ENCODE peak calls at places on chromosomes 7 and 10, in seven cellular contexts. Z is H1, M is GM12878, D is HCT116, O is SK-N-SH, V is HepG2, B is K562. G is an unnamed sample.
A peak's percentile ranks its signal among the peaks of the same experiment; 100 is the strongest.

GRCh38 chr7:155214328-155214986 is 83.2 kb upstream of the INSIG1 start:
- DNase-seq in D (no peak), B (peak; percentile 49), V (no peak), Z (no peak), M (no peak), O (no peak), G (no peak)

GRCh38 chr10:110664483-110665420 is 20.6 kb downstream of the RBM20 start:
- DNase-seq in B (peak; percentile 29), Z (no peak), D (peak; percentile 76), M (no peak), V (peak; percentile 20), O (no peak), G (no peak)

GRCh38 chr7:77702451-77703219 is 6.4 kb downstream of the RSBN1L start:
- DNase-seq in Z (no peak), B (no peak), O (no peak), M (no peak), D (no peak), V (no peak), G (no peak)

GRCh38 chr7:51376420-51377092 is 59.9 kb upstream of the COBL start:
- DNase-seq in B (peak; percentile 61), O (no peak), D (peak; percentile 79), V (no peak), Z (no peak), M (no peak), G (no peak)

GRCh38 chr10:47354162-47354561 is 6.0 kb downstream of the RBP3 start:
- DNase-seq in M (no peak), O (no peak), B (peak; percentile 26), D (no peak), V (peak; percentile 12), Z (no peak), G (peak; percentile 61)

GRCh38 chr10:109934958-109935793 is 11.9 kb upstream of the XPNPEP1 start:
- DNase-seq in V (no peak), B (no peak), Z (peak; percentile 70), O (peak; percentile 15), M (no peak), D (no peak), G (no peak)

GRCh38 chr10:117221156-117221711 is 19.7 kb upstream of the SLC18A2 start:
- DNase-seq in B (no peak), V (peak; percentile 12), O (peak; percentile 75), D (peak; percentile 69), Z (no peak), M (no peak), G (no peak)

GRCh38 chr7:7175075-7175695 is 7.2 kb upstream of the C1GALT1 start:
- DNase-seq in M (no peak), D (no peak), O (no peak), B (no peak), Z (no peak), V (no peak), G (no peak)

GRCh38 chr7:130996841-130997231 is 262.8 kb upstream of the KLF14 start:
- DNase-seq in O (no peak), B (no peak), D (peak; percentile 80), M (no peak), Z (no peak), V (peak; percentile 93), G (no peak)

GRCh38 chr10:131936756-131937155 is 35.9 kb downstream of the PPP2R2D start:
- DNase-seq in B (no peak), M (no peak), O (no peak), V (no peak), D (no peak), Z (no peak), G (no peak)

GRCh38 chr10:17273403-17273802 is 45.4 kb downstream of the VIM start:
- DNase-seq in V (no peak), B (no peak), D (peak; percentile 22), O (no peak), Z (no peak), M (no peak), G (no peak)

GRCh38 chr10:30980951-30981616 is 50.6 kb downstream of the ZNF438 start:
- DNase-seq in D (no peak), B (no peak), O (no peak), M (no peak), V (no peak), Z (no peak), G (peak; percentile 47)

GRCh38 chr7:39295791-39296190 is 270.4 kb upstream of the YAE1 start:
- DNase-seq in O (no peak), Z (no peak), B (no peak), M (no peak), V (no peak), D (no peak), G (no peak)

GRCh38 chr10:101397140-101397539 is 43.2 kb downstream of the BTRC start:
- DNase-seq in B (peak; percentile 14), V (peak; percentile 27), Z (no peak), D (peak; percentile 6), O (peak; percentile 76), M (no peak), G (no peak)

GRCh38 chr10:130169136-130169888 is 33.1 kb downstream of the GLRX3 start:
- DNase-seq in D (no peak), O (no peak), B (no peak), V (no peak), M (no peak), Z (no peak), G (no peak)

DNA sequence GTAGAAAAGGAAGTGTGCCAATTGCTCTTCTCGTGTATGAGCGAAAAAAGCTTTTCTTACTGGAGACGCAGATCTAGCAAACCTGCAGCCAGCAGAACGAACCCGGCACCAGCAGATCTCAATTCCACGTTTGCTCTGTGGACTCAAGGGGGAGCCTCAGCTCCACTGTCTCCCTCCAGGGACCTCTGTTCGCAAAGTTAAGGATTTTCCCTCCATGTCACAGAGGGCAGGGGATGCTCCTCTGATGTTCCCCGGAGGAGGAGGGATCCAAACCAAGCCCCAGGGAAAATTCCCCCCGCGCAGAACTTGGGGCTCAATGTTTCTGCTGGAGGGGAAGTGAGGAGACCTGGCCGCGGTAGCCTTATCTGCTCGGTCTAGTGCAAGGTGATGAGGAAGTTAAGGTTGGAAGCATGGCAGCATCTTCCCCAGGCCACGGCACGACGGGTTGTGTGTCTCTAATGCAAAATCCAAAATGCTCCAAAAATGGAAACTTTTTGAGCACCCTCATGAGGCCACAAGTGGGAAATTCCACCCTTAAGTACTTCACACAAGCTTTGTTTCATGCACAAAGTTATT is 9.0 kb downstream of the IQCE start:
- DNase-seq in V (peak; percentile 42), B (peak; percentile 26), Z (peak; percentile 31), O (peak; percentile 69), M (no peak), D (no peak), G (no peak)
- TF ChIP-seq JUND in V (no peak), B (no peak), Z (no peak), O (no peak), M (no peak), D (no peak), G (no peak)

GRCh38 chr7:79979437-79979836 is 155.2 kb upstream of the GNAI1 start:
- DNase-seq in V (no peak), B (no peak), D (no peak), Z (no peak), O (no peak), M (no peak), G (no peak)

GRCh38 chr7:79977481-79977880 is 157.2 kb upstream of the GNAI1 start:
- DNase-seq in V (no peak), M (no peak), Z (no peak), D (no peak), B (no peak), O (no peak), G (no peak)

GRCh38 chr7:79984210-79984609 is 150.4 kb upstream of the GNAI1 start:
- DNase-seq in M (no peak), Z (no peak), B (no peak), V (no peak), D (no peak), O (no peak), G (no peak)

GRCh38 chr7:79980376-79980775 is 154.3 kb upstream of the GNAI1 start:
- DNase-seq in Z (no peak), V (no peak), B (no peak), O (no peak), D (no peak), M (no peak), G (no peak)

DNA sequence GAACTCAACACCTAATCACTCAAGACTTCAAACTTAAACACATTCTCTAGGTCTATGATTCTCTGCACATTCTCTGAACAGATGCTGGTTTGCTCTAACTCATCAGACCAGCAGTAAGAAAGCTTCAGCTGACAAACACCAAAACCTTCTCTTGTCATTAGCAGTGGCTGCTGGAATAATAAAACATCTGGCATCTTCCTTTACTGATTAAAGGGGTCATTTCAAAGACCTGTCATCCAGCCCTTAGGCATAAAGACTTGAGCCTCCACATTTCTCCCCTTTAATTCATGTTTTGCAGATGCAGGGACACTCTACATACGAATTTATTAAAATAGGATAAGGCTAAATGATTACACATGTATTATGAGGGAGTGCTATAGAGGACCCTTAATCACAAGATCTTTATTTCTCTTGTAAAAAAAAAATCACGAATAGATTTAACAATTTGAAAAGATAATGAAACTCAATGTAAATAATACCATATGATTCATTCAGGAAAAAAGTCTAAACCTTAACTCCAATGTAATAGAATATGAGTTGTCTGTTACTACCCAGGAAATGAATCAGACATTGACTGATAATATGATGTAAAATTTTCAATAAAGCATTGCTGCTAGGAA is 152.4 kb upstream of the GNAI1 start:
- DNase-seq in D (no peak), B (no peak), Z (no peak), V (no peak), O (peak; percentile 78), M (no peak), G (no peak)
- TF ChIP-seq JUND in D (no peak), B (no peak), Z (no peak), V (no peak), O (peak; percentile 73), M (no peak), G (no peak)

GRCh38 chr10:43238462-43238861 is 28.4 kb downstream of the RASGEF1A start:
- DNase-seq in O (no peak), V (no peak), M (no peak), B (no peak), Z (no peak), D (no peak), G (no peak)
- TF ChIP-seq JUND in O (no peak), V (no peak), M (no peak), B (no peak), Z (no peak), D (no peak), G (no peak)

DNA sequence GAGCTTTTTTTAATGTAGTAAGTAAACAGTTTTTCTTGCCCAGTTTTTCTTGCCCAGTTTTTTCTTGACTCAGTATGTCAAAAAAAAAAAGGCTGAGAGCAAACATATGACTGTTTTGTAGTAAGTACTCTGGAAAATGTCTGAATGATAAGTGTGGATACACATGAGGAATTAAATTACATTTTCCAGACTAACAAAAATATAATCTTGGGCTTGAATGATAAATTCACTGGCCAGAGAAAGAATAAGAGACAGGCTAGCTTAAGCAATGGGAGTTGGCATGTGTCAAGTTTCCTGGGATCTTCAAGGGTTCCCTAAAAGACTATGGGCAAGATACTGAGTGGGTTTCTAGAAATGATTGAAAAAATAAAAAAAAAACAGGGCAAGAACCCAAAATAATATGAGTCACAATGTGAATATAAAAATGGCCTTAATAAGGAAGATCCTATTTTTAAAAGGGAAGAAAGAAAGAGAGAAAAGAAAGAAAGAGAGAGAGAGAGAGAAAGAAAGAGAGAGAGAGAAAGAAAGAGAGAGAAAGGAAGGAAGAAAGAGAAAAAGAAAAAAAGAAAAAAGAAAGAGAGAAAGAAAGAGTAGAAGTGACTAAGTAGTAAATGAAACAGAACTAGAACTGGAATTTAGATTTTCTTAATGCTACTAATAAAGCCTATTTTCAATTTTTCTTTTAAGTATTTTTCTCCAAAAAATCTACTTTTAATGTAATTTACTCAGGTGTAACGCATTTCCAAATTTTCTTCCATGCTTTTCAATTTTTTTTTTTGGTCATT is 60.2 kb downstream of the TFPI2 start:
- DNase-seq in D (no peak), B (no peak), Z (no peak), O (no peak), M (no peak), V (no peak), G (no peak)
- TF ChIP-seq JUND in D (no peak), B (no peak), Z (no peak), O (no peak), M (no peak), V (no peak), G (no peak)

G was measured in T47D.